ENCODE peak calls at places on chromosome 5, in six cellular contexts. U is activated CD8-positive, alpha-beta T cell treated with anti-CD3 and anti-CD28 coated beads, Interleukin-2, amount 10 ng/mL, durations not matched to agents 7 days and 5 days; Q is sciatic nerve; T is lower lobe of right lung; Y is stimulated activated naive CD8-positive, alpha-beta T cell treated with anti-CD3 and anti-CD28 coated beads, Interleukin-15, amount 100 ng/mL, for 72 hours; G is Panc1. S is an unnamed sample.

GRCh38 chr5:115500225-115500624 is 44.4 kb downstream of the FEM1C start:
- ATAC-seq in U (no peak), Q (no peak), T (no peak), Y (no peak), G (no peak), S (no peak)

GRCh38 chr5:78483809-78484521 is 123.5 kb downstream of the SCAMP1 start:
- ATAC-seq in U (peak; percentile 33), Q (peak; percentile 60), T (peak; percentile 90), Y (no peak), G (no peak), S (peak; percentile 98)

GRCh38 chr5:96529559-96529958 is 96.5 kb upstream of the PCSK1 start:
- ATAC-seq in U (no peak), Q (no peak), T (no peak), Y (no peak), G (no peak), S (no peak)

GRCh38 chr5:134246771-134247329 is 21.0 kb upstream of the PPP2CA start:
- ATAC-seq in U (no peak), Q (no peak), T (no peak), Y (no peak), G (no peak), S (no peak)

GRCh38 chr5:42462089-42462488 is 38.9 kb downstream of the GHR start:
- ATAC-seq in U (no peak), Q (no peak), T (no peak), Y (no peak), G (no peak), S (no peak)

GRCh38 chr5:159764283-159764927 is 151.9 kb upstream of the ADRA1B start:
- ATAC-seq in U (no peak), Q (no peak), T (peak; percentile 44), Y (peak; percentile 55), G (no peak), S (no peak)

GRCh38 chr5:80809451-80809850 is 150.7 kb upstream of the RASGRF2 start:
- ATAC-seq in U (no peak), Q (no peak), T (no peak), Y (no peak), G (no peak), S (no peak)

GRCh38 chr5:132181011-132181629 is 46.5 kb downstream of the P4HA2 start:
- ATAC-seq in U (no peak), Q (peak; percentile 63), T (peak; percentile 35), Y (no peak), G (no peak), S (no peak)

GRCh38 chr5:68268363-68269130 is 53.0 kb downstream of the PIK3R1 start:
- ATAC-seq in U (no peak), Q (no peak), T (no peak), Y (peak; percentile 53), G (no peak), S (no peak)

GRCh38 chr5:177096162-177097015 is 9.7 kb downstream of the FGFR4 start:
- ATAC-seq in U (no peak), Q (no peak), T (no peak), Y (peak; percentile 31), G (peak; percentile 9), S (peak; percentile 22)

GRCh38 chr5:132065351-132065937 is 5.0 kb downstream of the IL3 start:
- ATAC-seq in U (peak; percentile 54), Q (no peak), T (peak; percentile 78), Y (peak; percentile 74), G (peak; percentile 87), S (peak; percentile 74)

GRCh38 chr5:270340-270739 is 1.1 kb upstream of the PDCD6 start:
- ATAC-seq in U (no peak), Q (no peak), T (no peak), Y (no peak), G (no peak), S (no peak)

GRCh38 chr5:6359941-6360683 is 18.2 kb downstream of the MED10 start:
- ATAC-seq in U (peak; percentile 93), Q (no peak), T (no peak), Y (peak; percentile 80), G (peak; percentile 45), S (peak; percentile 76)

GRCh38 chr5:15538516-15538915 is 38.5 kb downstream of the FBXL7 start:
- ATAC-seq in U (no peak), Q (no peak), T (no peak), Y (no peak), G (no peak), S (no peak)

GRCh38 chr5:85108471-85108870 is 723.8 kb upstream of the EDIL3 start:
- ATAC-seq in U (no peak), Q (no peak), T (no peak), Y (no peak), G (no peak), S (no peak)

GRCh38 chr5:32683125-32683524 is 28.0 kb upstream of the NPR3 start:
- ATAC-seq in U (no peak), Q (no peak), T (no peak), Y (no peak), G (no peak), S (no peak)

GRCh38 chr5:149264432-149265069 is 7.1 kb upstream of the AFAP1L1 start:
- ATAC-seq in U (peak; percentile 63), Q (no peak), T (peak; percentile 78), Y (peak; percentile 87), G (peak; percentile 71), S (peak; percentile 92)

GRCh38 chr5:81121836-81122235 is 111.3 kb upstream of the CKMT2 start:
- ATAC-seq in U (no peak), Q (no peak), T (no peak), Y (no peak), G (no peak), S (no peak)